ENCODE peak calls at places on chromosome 9, in seven cellular contexts. V is upper lobe of right lung, M is uterus, H is neural progenitor cell, G is cardiac muscle cell, N is fibroblast of lung, X is testis. I is an unnamed sample.

GRCh38 chr9:37033753-37034319 is at the start of gene PAX5:
- DNase-seq in V (no peak), M (no peak), H (no peak), G (no peak), N (no peak), X (no peak), I (no peak)

GRCh38 chr9:127944586-127945218 is 7.0 kb upstream of the DPM2 start:
- DNase-seq in V (no peak), M (no peak), H (no peak), G (no peak), N (no peak), X (no peak), I (no peak)

GRCh38 chr9:69585571-69585970 is 86.6 kb downstream of the APBA1 start:
- DNase-seq in V (no peak), M (no peak), H (no peak), G (no peak), N (no peak), X (no peak), I (no peak)

GRCh38 chr9:3648266-3648665 is 122.5 kb upstream of the RFX3 start:
- DNase-seq in V (no peak), M (no peak), H (no peak), G (no peak), N (no peak), X (no peak), I (no peak)

GRCh38 chr9:129933215-129933614 is 98.0 kb downstream of the USP20 start:
- DNase-seq in V (no peak), M (no peak), H (no peak), G (no peak), N (peak; percentile 22), X (no peak), I (no peak)

GRCh38 chr9:119533509-119533908 is 164.3 kb upstream of the BRINP1 start:
- DNase-seq in V (no peak), M (no peak), H (peak; percentile 58), G (no peak), N (no peak), X (no peak), I (no peak)

GRCh38 chr9:127796225-127796813 is 6.4 kb upstream of the FPGS start:
- DNase-seq in V (peak; percentile 82), M (peak; percentile 79), H (no peak), G (no peak), N (peak; percentile 34), X (peak; percentile 89), I (no peak)

GRCh38 chr9:129081388-129081889 is 528 bp downstream of the DOLPP1 start:
- DNase-seq in V (peak; percentile 77), M (no peak), H (no peak), G (no peak), N (no peak), X (no peak), I (no peak)

GRCh38 chr9:130681769-130682489 is 11.7 kb upstream of the EXOSC2 start:
- DNase-seq in V (no peak), M (no peak), H (peak; percentile 61), G (no peak), N (no peak), X (no peak), I (no peak)

GRCh38 chr9:81964216-81965171 is 21.2 kb downstream of the SPATA31D3 start:
- DNase-seq in V (no peak), M (no peak), H (no peak), G (peak; percentile 23), N (peak; percentile 33), X (no peak), I (no peak)

GRCh38 chr9:113990570-113990907 is 87.6 kb downstream of the AMBP start:
- DNase-seq in V (no peak), M (no peak), H (peak; percentile 40), G (no peak), N (no peak), X (no peak), I (no peak)

GRCh38 chr9:91164724-91165520 is 196.8 kb downstream of the AUH start:
- DNase-seq in V (peak; percentile 81), M (peak; percentile 42), H (no peak), G (peak; percentile 96), N (peak; percentile 99), X (peak; percentile 41), I (peak; percentile 32)

GRCh38 chr9:36341936-36342577 is 58.0 kb downstream of the RNF38 start:
- DNase-seq in V (no peak), M (no peak), H (no peak), G (no peak), N (no peak), X (no peak), I (no peak)

GRCh38 chr9:77848897-77849296 is 182.7 kb downstream of the GNAQ start:
- DNase-seq in V (no peak), M (peak; percentile 74), H (no peak), G (peak; percentile 89), N (peak; percentile 92), X (no peak), I (peak; percentile 14)

GRCh38 chr9:35618854-35619799 is 914 bp upstream of the CD72 start:
- DNase-seq in V (no peak), M (no peak), H (no peak), G (no peak), N (peak; percentile 51), X (peak; percentile 43), I (no peak)

GRCh38 chr9:37329576-37329975 is 92.9 kb upstream of the GRHPR start:
- DNase-seq in V (no peak), M (no peak), H (peak; percentile 27), G (peak; percentile 58), N (peak; percentile 69), X (no peak), I (no peak)

GRCh38 chr9:125276771-125277170 is 15.1 kb downstream of the GAPVD1 start:
- DNase-seq in V (no peak), M (no peak), H (no peak), G (no peak), N (no peak), X (no peak), I (no peak)

GRCh38 chr9:124205686-124206352 is 51.9 kb upstream of the NEK6 start:
- DNase-seq in V (no peak), M (no peak), H (no peak), G (no peak), N (no peak), X (no peak), I (no peak)

GRCh38 chr9:130036099-130036498 is 6.9 kb downstream of the FNBP1 start:
- DNase-seq in V (no peak), M (no peak), H (no peak), G (peak; percentile 46), N (peak; percentile 54), X (no peak), I (no peak)

DNA sequence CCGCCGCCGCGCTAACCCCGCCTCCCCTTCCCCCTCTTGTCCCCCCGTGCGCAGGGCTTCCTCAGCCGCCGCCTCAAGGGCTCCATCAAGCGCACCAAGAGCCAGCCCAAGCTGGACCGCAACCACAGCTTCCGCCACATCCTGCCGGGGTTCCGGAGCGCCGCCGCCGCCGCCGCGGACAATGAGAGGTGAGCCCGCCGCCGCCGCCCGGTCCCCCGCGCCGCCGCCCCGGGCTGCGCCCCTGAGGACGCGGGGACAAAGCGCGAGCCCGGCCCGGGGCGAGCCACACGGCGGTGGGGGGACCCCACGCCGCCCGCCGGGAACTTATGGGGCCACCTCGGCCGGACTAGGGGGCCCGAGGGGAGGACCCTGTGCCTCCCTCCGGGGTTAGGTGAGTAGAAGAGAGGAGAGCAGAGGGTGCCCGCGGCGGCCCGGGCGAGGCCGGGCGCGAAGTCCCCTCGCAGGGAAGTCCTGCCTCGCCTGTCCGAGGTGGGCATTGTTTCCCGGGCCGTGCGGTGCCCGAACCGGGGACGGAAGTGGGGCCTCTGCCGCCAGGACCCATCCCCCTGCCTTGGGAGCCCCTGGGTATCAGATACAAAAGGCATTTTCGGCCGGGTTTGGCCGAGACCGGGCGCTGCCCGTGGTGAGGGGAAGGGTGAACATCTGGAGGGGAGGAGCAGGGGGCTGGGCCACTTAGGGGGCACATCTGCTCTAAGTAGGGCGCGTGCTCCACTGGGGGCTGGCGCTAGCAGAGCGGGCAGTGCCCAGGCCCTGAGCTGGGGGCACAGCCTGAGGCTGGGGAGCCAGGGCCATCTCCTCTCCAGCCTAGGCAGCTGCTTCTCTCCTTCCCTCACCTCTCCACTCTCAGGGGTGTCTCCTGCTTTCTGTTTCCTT is 48.1 kb downstream of the DAB2IP start:
- DNase-seq in V (peak; percentile 82), M (peak; percentile 63), H (peak; percentile 43), G (peak; percentile 67), N (peak; percentile 51), X (peak; percentile 62), I (no peak)
- H3K4me3 ChIP-seq in V (peak overlapping the region; percentile 50), M (peak overlapping the region; percentile 57), H (peak overlapping the region; percentile 68), G (peak overlapping the region; percentile 26), N (peak overlapping the region; percentile 62), X (peak overlapping the region; percentile 62), I (peak overlapping the region; percentile 73)

GRCh38 chr9:33992622-33993021 is 56.1 kb downstream of the UBAP2 start:
- DNase-seq in V (no peak), M (no peak), H (no peak), G (peak; percentile 13), N (peak; percentile 31), X (no peak), I (no peak)
- H3K36me3 ChIP-seq in V (peaks cover 44% of the 10 kb centered on the region), M (no peaks in the 10 kb centered on the region), H (peaks cover 6% of the 10 kb centered on the region), G (peaks cover 6% of the 10 kb centered on the region), N (peaks cover 3% of the 10 kb centered on the region), X (no peaks in the 10 kb centered on the region), I (peaks cover 5% of the 10 kb centered on the region)

DNA sequence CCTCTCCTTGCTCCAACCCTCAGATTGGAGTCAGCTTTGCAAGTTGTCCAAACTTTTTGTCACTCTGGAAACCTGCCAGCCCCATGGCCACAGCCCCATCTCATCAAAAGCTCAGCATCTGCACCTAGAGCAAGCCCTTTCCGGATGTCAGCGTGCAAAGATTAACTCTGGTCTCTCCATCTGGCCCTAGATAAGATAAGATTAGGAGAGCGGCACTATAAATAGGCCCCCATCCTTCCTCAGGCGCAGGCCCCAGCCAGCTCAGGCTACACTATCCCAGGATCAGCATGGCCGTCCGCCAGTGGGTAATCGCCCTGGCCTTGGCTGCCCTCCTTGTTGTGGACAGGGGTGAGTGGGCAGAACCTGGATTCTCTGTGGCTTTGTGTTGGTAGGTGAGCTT is at the start of gene SPINK4:
- DNase-seq in V (no peak), M (no peak), H (no peak), G (peak; percentile 49), N (peak; percentile 37), X (peak; percentile 27), I (no peak)
- H3K4me3 ChIP-seq in V (no peak within 1 kb of the TSS), M (no peak within 1 kb of the TSS), H (no peak within 1 kb of the TSS), G (no peak within 1 kb of the TSS), N (no peak within 1 kb of the TSS), X (no peak within 1 kb of the TSS), I (no peak within 1 kb of the TSS)

DNA sequence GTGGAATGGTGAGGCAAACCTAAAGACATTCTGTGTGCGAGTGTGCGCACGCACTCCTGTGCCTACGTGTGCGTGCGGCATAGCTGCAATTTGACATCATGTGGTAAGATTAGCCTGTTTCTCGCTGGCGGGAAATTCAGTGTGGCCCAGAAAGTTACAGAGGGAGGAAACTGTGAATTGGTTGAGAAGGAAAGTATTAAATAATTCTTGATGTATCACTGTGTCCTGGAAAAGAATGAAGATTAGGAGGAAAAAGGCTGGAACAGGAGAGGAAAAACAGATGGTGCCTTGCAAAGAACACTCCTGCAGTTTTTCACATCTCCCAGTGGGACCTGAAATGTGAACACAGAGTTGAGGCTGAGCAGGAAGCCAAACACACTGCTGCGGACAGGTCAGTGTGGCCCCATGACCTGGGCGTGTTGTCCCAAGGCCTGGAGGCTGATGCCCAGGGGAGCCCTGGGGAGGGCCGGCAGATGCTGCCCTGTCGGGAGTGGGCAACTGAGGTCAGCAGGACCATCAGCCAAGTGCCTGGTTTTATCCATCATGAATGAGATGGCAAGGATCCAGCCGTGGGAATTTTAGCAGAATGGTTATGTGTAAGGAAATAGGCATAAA is 108.3 kb downstream of the GAS1 start:
- DNase-seq in V (no peak), M (peak; percentile 69), H (no peak), G (no peak), N (no peak), X (peak; percentile 38), I (no peak)
- H3K36me3 ChIP-seq in V (no peaks in the 10 kb centered on the region), M (no peaks in the 10 kb centered on the region), H (no peaks in the 10 kb centered on the region), G (no peaks in the 10 kb centered on the region), N (no peaks in the 10 kb centered on the region), X (no peaks in the 10 kb centered on the region), I (no peaks in the 10 kb centered on the region)